ENCODE peak calls at places on chromosomes 12 and 14, in four cellular contexts. P is progenitor cell of endocrine pancreas; B is EL; G is stimulated activated CD8-positive, alpha-beta memory T cell treated with anti-CD3 and anti-CD28 coated beads, Interleukin-2, amount 100 ng/mL, for 1 hour. V is an unnamed sample.

GRCh38 chr14:92568621-92569479 is 55.3 kb downstream of the RIN3 start:
- DNase-seq in P (no peak), B (no peak), G (no peak), V (no peak)

GRCh38 chr12:132558861-132559623 is 51.3 kb downstream of the LRCOL1 start:
- DNase-seq in P (no peak), B (no peak), G (no peak), V (no peak)

GRCh38 chr12:26830783-26831601 is 2.0 kb downstream of the ITPR2 start:
- DNase-seq in P (no peak), B (no peak), G (no peak), V (no peak)

GRCh38 chr12:51419473-51420228 is 5.0 kb upstream of the SLC4A8 start:
- DNase-seq in P (no peak), B (no peak), G (no peak), V (no peak)

GRCh38 chr12:109734219-109735000 is 20.8 kb downstream of the FAM222A start:
- DNase-seq in P (no peak), B (no peak), G (no peak), V (peak; percentile 32)

GRCh38 chr12:113347-113746 is 46.8 kb downstream of the IQSEC3 start:
- DNase-seq in P (no peak), B (no peak), G (no peak), V (no peak)

GRCh38 chr12:79975143-79975542 is 40.2 kb upstream of the PPP1R12A start:
- DNase-seq in P (no peak), B (no peak), G (no peak), V (no peak)

GRCh38 chr12:113134521-113134951 is 1.0 kb downstream of the RASAL1 start:
- DNase-seq in P (no peak), B (no peak), G (no peak), V (no peak)

GRCh38 chr12:25251749-25252148 is 1.0 kb upstream of the KRAS start:
- DNase-seq in P (no peak), B (no peak), G (no peak), V (no peak)

GRCh38 chr12:54984602-54985376 is at the start of gene TESPA1:
- DNase-seq in P (no peak), B (no peak), G (peak; percentile 70), V (peak; percentile 62)

GRCh38 chr14:31770271-31770670 is 209.1 kb downstream of the NUBPL start:
- DNase-seq in P (no peak), B (no peak), G (no peak), V (no peak)

GRCh38 chr14:72876021-72876709 is 17.7 kb downstream of the DPF3 start:
- DNase-seq in P (no peak), B (no peak), G (no peak), V (no peak)

GRCh38 chr14:90546767-90547166 is 149.9 kb downstream of the CALM1 start:
- DNase-seq in P (no peak), B (no peak), G (no peak), V (no peak)

GRCh38 chr12:119222222-119222951 is 43.7 kb downstream of the HSPB8 start:
- DNase-seq in P (no peak), B (no peak), G (no peak), V (no peak)

GRCh38 chr12:126247936-126248335 is 1182.7 kb downstream of the AACS start:
- DNase-seq in P (no peak), B (no peak), G (no peak), V (no peak)

GRCh38 chr12:108860443-108860842 is 3.1 kb upstream of the SSH1 start:
- DNase-seq in P (no peak), B (no peak), G (no peak), V (no peak)

GRCh38 chr14:55536208-55536708 is 43.7 kb upstream of the KTN1 start:
- DNase-seq in P (no peak), B (no peak), G (no peak), V (no peak)

GRCh38 chr14:61127099-61127498 is 146.1 kb downstream of the SLC38A6 start:
- DNase-seq in P (no peak), B (no peak), G (no peak), V (no peak)

GRCh38 chr12:67515679-67516363 is 132.7 kb upstream of the DYRK2 start:
- DNase-seq in P (no peak), B (no peak), G (no peak), V (peak; percentile 91)

GRCh38 chr14:103142903-103143302 is 19.6 kb downstream of the TNFAIP2 start:
- DNase-seq in P (no peak), B (peak; percentile 36), G (no peak), V (no peak)

GRCh38 chr12:46717848-46718247 is 107.9 kb downstream of the SLC38A4 start:
- DNase-seq in P (no peak), B (no peak), G (no peak), V (no peak)

GRCh38 chr12:27981874-27982273 is 9.3 kb upstream of the PTHLH start:
- DNase-seq in P (no peak), B (peak; percentile 74), G (no peak), V (no peak)

GRCh38 chr14:60396718-60397343 is 89.0 kb downstream of the C14orf39 start:
- DNase-seq in P (no peak), B (peak; percentile 17), G (no peak), V (no peak)

GRCh38 chr14:55701638-55702037 is 121.6 kb downstream of the KTN1 start:
- DNase-seq in P (no peak), B (peak; percentile 44), G (no peak), V (no peak)

GRCh38 chr12:44227601-44228000 is 391.7 kb downstream of the TMEM117 start:
- DNase-seq in P (no peak), B (no peak), G (no peak), V (peak; percentile 13)

GRCh38 chr12:114823701-114824100 is 139.7 kb upstream of the TBX3 start:
- DNase-seq in P (no peak), B (no peak), G (no peak), V (no peak)

GRCh38 chr12:89924191-89924590 is 215.6 kb upstream of the ATP2B1 start:
- DNase-seq in P (no peak), B (no peak), G (no peak), V (no peak)